ENCODE peak calls at places on chromosomes 13 and 19, in seven cellular contexts. Z, E, I, W, X, M and A are unnamed samples.

GRCh38 chr19:7729211-7729610 is 2.7 kb downstream of the CLEC4G start:
- DNase-seq in Z (no peak), E (no peak), I (no peak), W (no peak), X (no peak), M (no peak), A (no peak)

GRCh38 chr19:3482507-3483225 is 575 bp downstream of the SMIM44 start:
- DNase-seq in Z (no peak), E (no peak), I (no peak), W (no peak), X (no peak), M (no peak), A (no peak)

GRCh38 chr13:106484084-106484754 is 51.2 kb downstream of the EFNB2 start:
- DNase-seq in Z (no peak), E (no peak), I (no peak), W (no peak), X (peak; percentile 33), M (no peak), A (peak; percentile 66)

GRCh38 chr19:374886-375235 is 30.3 kb upstream of the MIER2 start:
- DNase-seq in Z (no peak), E (no peak), I (no peak), W (no peak), X (no peak), M (no peak), A (no peak)

GRCh38 chr13:49444517-49445395 is 682 bp downstream of the SETDB2 start:
- DNase-seq in Z (peak; percentile 51), E (no peak), I (no peak), W (no peak), X (peak; percentile 64), M (peak; percentile 64), A (peak; percentile 58)

GRCh38 chr13:66353664-66354063 is 876.5 kb downstream of the PCDH9 start:
- DNase-seq in Z (no peak), E (no peak), I (no peak), W (peak; percentile 33), X (peak; percentile 28), M (no peak), A (peak; percentile 40)

GRCh38 chr19:11451942-11452813 is 16.7 kb downstream of the PRKCSH start:
- DNase-seq in Z (no peak), E (no peak), I (no peak), W (no peak), X (no peak), M (no peak), A (no peak)

GRCh38 chr19:45162464-45163143 is 1.8 kb upstream of the NKPD1 start:
- DNase-seq in Z (no peak), E (no peak), I (no peak), W (no peak), X (no peak), M (no peak), A (no peak)

GRCh38 chr13:20474515-20474914 is 51.1 kb downstream of the CRYL1 start:
- DNase-seq in Z (no peak), E (no peak), I (no peak), W (no peak), X (no peak), M (no peak), A (no peak)

GRCh38 chr19:10677796-10678195 is 23.4 kb upstream of the QTRT1 start:
- DNase-seq in Z (no peak), E (no peak), I (no peak), W (no peak), X (no peak), M (no peak), A (no peak)

GRCh38 chr19:10603084-10603872 is 16.2 kb upstream of the AP1M2 start:
- DNase-seq in Z (no peak), E (peak; percentile 69), I (no peak), W (no peak), X (no peak), M (no peak), A (peak; percentile 46)

GRCh38 chr19:7730286-7731217 is 1.4 kb downstream of the CLEC4G start:
- DNase-seq in Z (no peak), E (no peak), I (no peak), W (no peak), X (no peak), M (no peak), A (no peak)

GRCh38 chr19:3964256-3965194 is 6.4 kb downstream of the DAPK3 start:
- DNase-seq in Z (no peak), E (no peak), I (no peak), W (no peak), X (no peak), M (no peak), A (no peak)

GRCh38 chr13:25064396-25064795 is 31.5 kb upstream of the PABPC3 start:
- DNase-seq in Z (no peak), E (no peak), I (no peak), W (no peak), X (no peak), M (no peak), A (no peak)

GRCh38 chr19:17766543-17767131 is 15.4 kb downstream of the FCHO1 start:
- DNase-seq in Z (no peak), E (peak; percentile 87), I (peak; percentile 84), W (peak; percentile 78), X (peak; percentile 65), M (peak; percentile 87), A (peak; percentile 76)

GRCh38 chr13:51111174-51111573 is at the start of gene C13orf42:
- DNase-seq in Z (no peak), E (no peak), I (no peak), W (no peak), X (no peak), M (no peak), A (no peak)